ENCODE peak calls at places on chromosomes 7 and 10, in ten cellular contexts. E is NCI-H1092; J is stimulated activated CD4-positive, alpha-beta T cell treated with anti-CD3 and anti-CD28 coated beads, Interleukin-2, amount 100 ng/mL, for 48 hours; P is endothelial cell of umbilical vein; N is heart left ventricle; G is fibroblast of lung; Z is SW480; A is ACHN; O is ovary; T is astrocyte. H is an unnamed sample.

GRCh38 chr7:2929321-2930201 is 85.5 kb upstream of the GNA12 start:
- DNase-seq in E (no peak), J (no peak), P (no peak), N (no peak), G (no peak), Z (no peak), A (no peak), O (no peak), T (no peak), H (no peak)

GRCh38 chr7:132548489-132549078 is 27.7 kb downstream of the PLXNA4 start:
- DNase-seq in E (no peak), J (no peak), P (peak; percentile 61), N (no peak), G (peak; percentile 95), Z (no peak), A (no peak), O (no peak), T (peak; percentile 93), H (no peak)

GRCh38 chr10:52019078-52019644 is 294.9 kb upstream of the DKK1 start:
- DNase-seq in E (no peak), J (no peak), P (no peak), N (no peak), G (no peak), Z (no peak), A (no peak), O (no peak), T (no peak), H (no peak)

GRCh38 chr7:75611557-75612178 is 119.5 kb downstream of the SPDYE5 start:
- DNase-seq in E (no peak), J (no peak), P (peak; percentile 82), N (peak; percentile 87), G (peak; percentile 30), Z (no peak), A (peak; percentile 88), O (peak; percentile 12), T (no peak), H (no peak)

GRCh38 chr10:71138126-71138860 is 74.1 kb upstream of the UNC5B start:
- DNase-seq in E (peak; percentile 27), J (no peak), P (no peak), N (no peak), G (peak; percentile 13), Z (no peak), A (no peak), O (no peak), T (peak; percentile 3), H (no peak)

GRCh38 chr10:15227611-15228372 is 59.3 kb upstream of the NMT2 start:
- DNase-seq in E (no peak), J (no peak), P (no peak), N (no peak), G (peak; percentile 73), Z (no peak), A (no peak), O (no peak), T (peak; percentile 66), H (no peak)

GRCh38 chr10:123458933-123459332 is 207.2 kb upstream of the GPR26 start:
- DNase-seq in E (no peak), J (no peak), P (no peak), N (no peak), G (no peak), Z (no peak), A (no peak), O (no peak), T (no peak), H (no peak)

GRCh38 chr10:49309691-49310371 is 10.9 kb downstream of the C10orf71 start:
- DNase-seq in E (no peak), J (no peak), P (no peak), N (no peak), G (no peak), Z (no peak), A (no peak), O (no peak), T (no peak), H (no peak)

GRCh38 chr7:20440472-20441105 is 109.9 kb downstream of the ITGB8 start:
- DNase-seq in E (no peak), J (peak; percentile 2), P (peak; percentile 40), N (peak; percentile 15), G (peak; percentile 20), Z (no peak), A (peak; percentile 46), O (no peak), T (no peak), H (no peak)

GRCh38 chr7:153521370-153521769 is 530.8 kb upstream of the DPP6 start:
- DNase-seq in E (no peak), J (no peak), P (no peak), N (no peak), G (no peak), Z (no peak), A (no peak), O (no peak), T (no peak), H (no peak)

GRCh38 chr10:31939797-31940708 is 11.4 kb upstream of the ARHGAP12 start:
- DNase-seq in E (no peak), J (no peak), P (peak; percentile 22), N (no peak), G (peak; percentile 47), Z (peak; percentile 47), A (peak; percentile 45), O (no peak), T (no peak), H (no peak)

GRCh38 chr10:48608279-48608681 is 3.4 kb upstream of the ARHGAP22 start:
- DNase-seq in E (peak; percentile 18), J (peak; percentile 22), P (no peak), N (no peak), G (no peak), Z (peak; percentile 36), A (peak; percentile 75), O (no peak), T (no peak), H (no peak)